ENCODE peak calls at places on chromosome 18, in six cellular contexts. E is H9, W is foreskin fibroblast, U is MCF 10A, P is neural crest cell, V is left ventricle myocardium inferior. B is an unnamed sample.

GRCh38 chr18:11852048-11852341 is 782 bp downstream of the CHMP1B start:
- DNase-seq in E (no peak), W (no peak), U (no peak), P (no peak), V (no peak), B (peak)

GRCh38 chr18:67451952-67452351 is 64.6 kb downstream of the DSEL start:
- DNase-seq in E (no peak), W (no peak), U (no peak), P (no peak), V (no peak), B (no peak)

GRCh38 chr18:35620765-35621164 is 39.2 kb downstream of the GALNT1 start:
- DNase-seq in E (no peak), W (no peak), U (no peak), P (no peak), V (no peak), B (no peak)

GRCh38 chr18:13530215-13530878 is 196.0 kb downstream of the FAM210A start:
- DNase-seq in E (no peak), W (no peak), U (no peak), P (no peak), V (no peak), B (no peak)

GRCh38 chr18:34159691-34160185 is 65.0 kb downstream of the NOL4 start:
- DNase-seq in E (no peak), W (no peak), U (no peak), P (no peak), V (no peak), B (peak)

GRCh38 chr18:79798999-79799370 is 1.2 kb downstream of the KCNG2 start:
- DNase-seq in E (no peak), W (no peak), U (no peak), P (no peak), V (no peak), B (peak)

GRCh38 chr18:75638597-75639467 is 211.3 kb upstream of the SMIM21 start:
- DNase-seq in E (peak), W (peak), U (peak), P (peak), V (peak), B (peak)

GRCh38 chr18:58017267-58017666 is 26.8 kb upstream of the NEDD4L start:
- DNase-seq in E (no peak), W (no peak), U (no peak), P (no peak), V (no peak), B (no peak)

GRCh38 chr18:7822435-7823425 is 255.6 kb downstream of the PTPRM start:
- DNase-seq in E (no peak), W (no peak), U (no peak), P (no peak), V (peak), B (no peak)

GRCh38 chr18:34729264-34729663 is 19.2 kb downstream of the DTNA start:
- DNase-seq in E (peak), W (peak), U (peak), P (no peak), V (no peak), B (no peak)

GRCh38 chr18:77223653-77224052 is 26.0 kb upstream of the GALR1 start:
- DNase-seq in E (no peak), W (peak), U (peak), P (no peak), V (no peak), B (no peak)

GRCh38 chr18:23927821-23928746 is 86.5 kb upstream of the TTC39C start:
- DNase-seq in E (no peak), W (no peak), U (no peak), P (no peak), V (no peak), B (no peak)

GRCh38 chr18:28136071-28136470 is 40.9 kb downstream of the CDH2 start:
- DNase-seq in E (no peak), W (no peak), U (no peak), P (no peak), V (no peak), B (no peak)

GRCh38 chr18:68417826-68418225 is 297.1 kb downstream of the TMX3 start:
- DNase-seq in E (no peak), W (peak), U (peak), P (no peak), V (no peak), B (no peak)

GRCh38 chr18:79047556-79048244 is 21.5 kb upstream of the ATP9B start:
- DNase-seq in E (no peak), W (no peak), U (no peak), P (no peak), V (no peak), B (no peak)

GRCh38 chr18:13269599-13270011 is 51.0 kb downstream of the LDLRAD4 start:
- DNase-seq in E (no peak), W (no peak), U (no peak), P (no peak), V (peak), B (no peak)

GRCh38 chr18:56789889-56790180 is 138.7 kb downstream of the WDR7 start:
- DNase-seq in E (no peak), W (no peak), U (no peak), P (no peak), V (no peak), B (no peak)

GRCh38 chr18:35127201-35127600 is 86.0 kb downstream of the MAPRE2 start:
- DNase-seq in E (peak), W (peak), U (peak), P (no peak), V (no peak), B (peak)

GRCh38 chr18:46621111-46621766 is 35.8 kb downstream of the LOXHD1 start:
- DNase-seq in E (no peak), W (no peak), U (no peak), P (no peak), V (no peak), B (no peak)

GRCh38 chr18:7941533-7941932 is 374.4 kb downstream of the PTPRM start:
- DNase-seq in E (no peak), W (no peak), U (peak), P (no peak), V (no peak), B (no peak)

GRCh38 chr18:68660355-68661183 is 54.3 kb downstream of the TMX3 start:
- DNase-seq in E (no peak), W (peak), U (peak), P (no peak), V (no peak), B (no peak)

GRCh38 chr18:76985951-76986236 is 146.7 kb downstream of the MBP start:
- DNase-seq in E (no peak), W (no peak), U (no peak), P (no peak), V (no peak), B (no peak)

GRCh38 chr18:24003903-24004640 is 10.5 kb upstream of the TTC39C start:
- DNase-seq in E (no peak), W (no peak), U (no peak), P (no peak), V (no peak), B (no peak)

GRCh38 chr18:69444221-69444620 is 43.5 kb downstream of the DOK6 start:
- DNase-seq in E (no peak), W (peak), U (no peak), P (no peak), V (no peak), B (no peak)

GRCh38 chr18:79421275-79421857 is 25.6 kb downstream of the NFATC1 start:
- DNase-seq in E (no peak), W (no peak), U (no peak), P (no peak), V (no peak), B (no peak)

GRCh38 chr18:28041366-28041765 is 135.6 kb downstream of the CDH2 start:
- DNase-seq in E (no peak), W (no peak), U (no peak), P (no peak), V (no peak), B (no peak)

GRCh38 chr18:10060469-10060782 is 146.6 kb downstream of the VAPA start:
- DNase-seq in E (no peak), W (peak), U (no peak), P (no peak), V (no peak), B (no peak)

GRCh38 chr18:46481048-46481846 is 175.8 kb downstream of the LOXHD1 start:
- DNase-seq in E (peak), W (peak), U (peak), P (peak), V (peak), B (peak)

GRCh38 chr18:80252136-80252535 is 4.8 kb upstream of the PARD6G start:
- DNase-seq in E (no peak), W (peak), U (no peak), P (no peak), V (no peak), B (no peak)

GRCh38 chr18:39945076-39945475 is 2010.0 kb upstream of the PIK3C3 start:
- DNase-seq in E (no peak), W (peak), U (no peak), P (no peak), V (no peak), B (no peak)

GRCh38 chr18:79077181-79077580 is 8.0 kb downstream of the ATP9B start:
- DNase-seq in E (no peak), W (no peak), U (no peak), P (no peak), V (no peak), B (no peak)

GRCh38 chr18:27794527-27794926 is 382.4 kb downstream of the CDH2 start:
- DNase-seq in E (no peak), W (no peak), U (no peak), P (no peak), V (no peak), B (no peak)

GRCh38 chr18:56319953-56320352 is 318.4 kb downstream of the TXNL1 start:
- DNase-seq in E (no peak), W (no peak), U (no peak), P (no peak), V (no peak), B (no peak)

GRCh38 chr18:24987271-24987932 is 364.6 kb downstream of the ZNF521 start:
- DNase-seq in E (peak), W (peak), U (no peak), P (no peak), V (peak), B (no peak)

GRCh38 chr18:55900380-55900779 is 312.4 kb upstream of the TCF4 start:
- DNase-seq in E (no peak), W (peak), U (no peak), P (no peak), V (no peak), B (no peak)

GRCh38 chr18:6650063-6650462 is 79.5 kb upstream of the ARHGAP28 start:
- DNase-seq in E (no peak), W (no peak), U (no peak), P (no peak), V (no peak), B (no peak)

GRCh38 chr18:48409591-48410094 is 460 bp upstream of the ZBTB7C start:
- DNase-seq in E (peak), W (peak), U (peak), P (peak), V (peak), B (no peak)
- TF ChIP-seq CTCF in E (no peak), W (no peak), U (no peak), P (no peak), V (no peak), B (no peak)

GRCh38 chr18:3889803-3890202 is 439.8 kb downstream of the TGIF1 start:
- DNase-seq in E (no peak), W (peak), U (peak), P (no peak), V (no peak), B (no peak)

GRCh38 chr18:3889121-3889520 is 439.1 kb downstream of the TGIF1 start:
- DNase-seq in E (no peak), W (no peak), U (no peak), P (no peak), V (no peak), B (no peak)

GRCh38 chr18:3879836-3880120 is 429.8 kb downstream of the TGIF1 start:
- DNase-seq in E (no peak), W (no peak), U (no peak), P (no peak), V (no peak), B (no peak)

GRCh38 chr18:3886575-3887322 is 436.8 kb downstream of the TGIF1 start:
- DNase-seq in E (no peak), W (no peak), U (no peak), P (no peak), V (no peak), B (no peak)

DNA sequence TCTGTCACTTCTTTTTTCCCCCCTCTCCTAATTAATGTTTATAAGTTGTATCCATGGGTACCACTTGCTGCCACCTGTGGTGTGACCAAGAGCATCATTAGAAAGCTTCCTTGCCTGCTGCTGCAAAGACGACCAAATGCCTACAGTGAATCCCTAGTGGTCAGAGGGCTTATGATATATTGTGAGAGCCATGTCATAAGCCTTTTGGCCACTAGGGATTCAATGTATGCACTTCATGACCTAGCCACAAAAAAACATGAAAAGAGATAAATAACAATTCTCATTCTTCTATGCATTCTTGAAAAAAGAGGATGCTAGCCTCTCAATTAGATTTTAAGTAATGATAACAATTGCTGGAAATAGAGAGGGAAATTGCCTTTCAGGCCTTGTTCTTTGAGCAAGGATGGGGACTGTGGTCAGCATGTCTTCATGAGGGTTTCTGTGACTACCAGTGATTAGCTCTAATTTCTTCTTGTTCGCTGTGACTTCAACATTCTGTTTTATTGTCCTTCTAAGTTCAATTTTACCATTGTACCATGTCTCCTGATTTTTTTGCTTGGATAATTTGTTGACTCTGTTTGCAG is 435.3 kb downstream of the TGIF1 start:
- DNase-seq in E (no peak), W (no peak), U (peak), P (no peak), V (no peak), B (no peak)
- TF ChIP-seq CTCF in E (peak), W (no peak), U (peak), P (peak), V (no peak), B (peak)

GRCh38 chr18:71673954-71674353 is 870.2 kb downstream of the CBLN2 start:
- DNase-seq in E (no peak), W (no peak), U (no peak), P (no peak), V (no peak), B (peak)

GRCh38 chr18:71682591-71682990 is 861.6 kb downstream of the CBLN2 start:
- DNase-seq in E (no peak), W (no peak), U (no peak), P (no peak), V (no peak), B (no peak)

GRCh38 chr18:71673498-71673897 is 870.6 kb downstream of the CBLN2 start:
- DNase-seq in E (no peak), W (no peak), U (no peak), P (no peak), V (no peak), B (no peak)

DNA sequence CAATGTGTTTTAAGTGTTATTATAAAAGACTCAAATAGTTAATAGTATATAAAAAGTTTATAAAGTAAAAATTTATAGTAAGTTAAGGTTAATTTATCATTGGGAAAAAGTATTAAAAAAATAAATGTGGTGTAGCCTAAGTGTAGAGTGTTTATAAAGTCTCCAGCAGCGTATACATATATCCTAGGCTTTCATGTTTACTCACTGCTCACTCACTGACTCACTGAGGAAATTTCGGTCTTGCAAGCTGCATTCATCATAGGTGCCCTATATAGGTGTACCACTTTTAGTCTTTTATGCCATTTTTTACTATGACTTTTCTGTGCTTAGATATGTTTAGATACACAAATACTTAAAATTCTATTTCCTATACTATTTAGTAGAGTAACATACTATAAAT is 866.0 kb downstream of the CBLN2 start:
- DNase-seq in E (no peak), W (no peak), U (no peak), P (no peak), V (no peak), B (no peak)
- TF ChIP-seq CTCF in E (no peak), W (no peak), U (no peak), P (no peak), V (no peak), B (no peak)

DNA sequence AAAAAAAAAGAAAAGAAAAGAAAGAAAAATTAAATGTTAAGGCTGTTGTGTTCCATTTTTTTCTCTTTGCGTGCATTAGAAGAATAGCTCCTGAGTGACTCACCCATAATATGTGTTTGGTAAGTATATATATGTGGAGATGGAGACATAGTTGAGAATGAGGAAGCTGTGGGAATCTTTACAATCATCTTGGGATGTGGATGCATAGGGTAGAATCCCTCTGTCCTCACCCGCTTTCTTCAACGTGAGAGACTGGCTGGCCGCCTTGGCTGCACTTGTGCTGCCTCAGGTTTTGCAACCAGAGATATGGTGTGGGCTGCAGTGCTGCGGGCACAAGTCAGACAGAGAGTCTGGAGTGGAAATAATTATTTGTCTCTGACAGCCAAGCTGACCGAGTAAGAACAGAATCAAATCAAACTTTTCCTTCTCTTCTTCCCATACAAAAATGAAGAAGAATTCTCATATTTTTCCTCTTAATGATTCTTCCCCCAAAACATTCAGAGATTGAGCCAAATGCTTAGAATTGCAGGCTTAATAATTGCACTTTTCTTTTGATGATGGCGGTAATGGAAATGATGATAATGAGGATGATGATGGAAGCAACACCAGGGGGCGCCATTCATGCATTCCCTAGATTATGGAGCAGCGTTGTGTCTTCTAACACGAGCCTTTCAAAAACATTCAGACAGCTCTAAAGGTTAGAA is 48.5 kb downstream of the SERPINB7 start:
- DNase-seq in E (no peak), W (peak), U (peak), P (peak), V (peak), B (no peak)
- TF ChIP-seq CTCF in E (peak), W (peak), U (peak), P (peak), V (peak), B (peak)

GRCh38 chr18:9055185-9055584 is 47.3 kb upstream of the NDUFV2 start:
- DNase-seq in E (no peak), W (peak), U (peak), P (no peak), V (no peak), B (no peak)
- TF ChIP-seq CTCF in E (peak), W (peak), U (no peak), P (no peak), V (peak), B (no peak)

DNA sequence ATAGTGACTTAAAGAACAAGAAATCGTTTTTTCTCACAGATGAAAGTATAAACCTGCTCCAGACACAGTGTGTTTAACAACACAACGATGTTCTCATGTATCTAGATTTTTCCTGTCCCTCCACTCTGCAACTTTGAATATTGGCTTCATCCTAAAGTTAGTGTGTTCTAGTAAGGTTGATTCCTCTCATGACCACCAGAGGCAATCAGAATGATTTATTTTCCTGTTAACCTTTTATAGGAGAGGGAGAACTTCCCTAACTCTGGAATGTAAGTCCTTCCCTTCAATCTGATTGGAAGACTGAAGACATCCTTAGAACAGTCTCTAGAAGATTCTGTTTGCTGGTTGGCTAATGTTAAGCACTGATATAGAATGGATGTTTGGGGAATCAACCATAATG is 41.0 kb upstream of the TAF4B start:
- DNase-seq in E (no peak), W (peak), U (peak), P (no peak), V (no peak), B (no peak)
- TF ChIP-seq CTCF in E (peak), W (peak), U (peak), P (peak), V (peak), B (peak)

GRCh38 chr18:22856870-22857269 is 76.3 kb upstream of the RBBP8 start:
- DNase-seq in E (peak), W (no peak), U (peak), P (no peak), V (no peak), B (no peak)
- TF ChIP-seq CTCF in E (no peak), W (no peak), U (no peak), P (no peak), V (no peak), B (no peak)